ENCODE peak calls at places on chromosome 19, in seven cellular contexts. H is mammary epithelial cell, Z is hepatocyte, T is PC-9, M is astrocyte, B is fibroblast of lung, D is K562. G is an unnamed sample. For H3K9me3, the result is how much of the 10 kb centered on the place peaks cover.

GRCh38 chr19:42422576-42423461 is 4.4 kb downstream of the LIPE start:
- DNase-seq in H (peak), Z (peak), T (peak), M (no peak), B (no peak), D (no peak), G (no peak)

GRCh38 chr19:46733693-46734240 is 12.1 kb upstream of the FKRP start:
- DNase-seq in H (no peak), Z (no peak), T (peak), M (no peak), B (no peak), D (no peak), G (no peak)

GRCh38 chr19:39878398-39878797 is 32.2 kb upstream of the FBL start:
- DNase-seq in H (no peak), Z (no peak), T (no peak), M (no peak), B (no peak), D (no peak), G (no peak)

GRCh38 chr19:30393046-30393445 is 20.9 kb downstream of the ZNF536 start:
- DNase-seq in H (no peak), Z (no peak), T (no peak), M (no peak), B (no peak), D (no peak), G (peak)

GRCh38 chr19:54109651-54110050 is 5.8 kb downstream of the TFPT start:
- DNase-seq in H (no peak), Z (no peak), T (no peak), M (no peak), B (no peak), D (no peak), G (no peak)

GRCh38 chr19:2289714-2290435 is 7.9 kb upstream of the PEAK3 start:
- DNase-seq in H (peak), Z (no peak), T (no peak), M (no peak), B (no peak), D (peak), G (peak)

GRCh38 chr19:35261356-35262100 is 7.2 kb upstream of the USF2 start:
- DNase-seq in H (no peak), Z (no peak), T (no peak), M (no peak), B (no peak), D (no peak), G (no peak)

GRCh38 chr19:10695401-10696398 is 5.5 kb upstream of the QTRT1 start:
- DNase-seq in H (peak), Z (peak), T (peak), M (peak), B (peak), D (peak), G (peak)

GRCh38 chr19:1104452-1105216 is 840 bp downstream of the GPX4 start:
- DNase-seq in H (peak), Z (peak), T (peak), M (peak), B (peak), D (peak), G (peak)

GRCh38 chr19:27753622-27754021 is 1459.3 kb downstream of the UQCRFS1 start:
- DNase-seq in H (no peak), Z (no peak), T (no peak), M (no peak), B (no peak), D (no peak), G (no peak)

GRCh38 chr19:51807111-51807701 is 12.2 kb downstream of the FPR3 start:
- DNase-seq in H (peak), Z (no peak), T (peak), M (no peak), B (no peak), D (peak), G (peak)

GRCh38 chr19:46927106-46927505 is 66.3 kb downstream of the ARHGAP35 start:
- DNase-seq in H (peak), Z (no peak), T (no peak), M (no peak), B (no peak), D (no peak), G (no peak)

GRCh38 chr19:801030-801860 is 4.0 kb downstream of the PTBP1 start:
- DNase-seq in H (peak), Z (no peak), T (no peak), M (no peak), B (peak), D (no peak), G (peak)

GRCh38 chr19:31096930-31097329 is 252.3 kb downstream of the TSHZ3 start:
- DNase-seq in H (no peak), Z (no peak), T (no peak), M (no peak), B (peak), D (no peak), G (no peak)

GRCh38 chr19:58559275-58560006 is 1.0 kb upstream of the UBE2M start:
- DNase-seq in H (peak), Z (peak), T (no peak), M (peak), B (peak), D (peak), G (peak)

GRCh38 chr19:50514346-50515167 is 844 bp upstream of the ASPDH start:
- DNase-seq in H (no peak), Z (no peak), T (no peak), M (no peak), B (no peak), D (no peak), G (no peak)

GRCh38 chr19:43708716-43709115 is 7.2 kb upstream of the IRGC start:
- DNase-seq in H (no peak), Z (no peak), T (no peak), M (no peak), B (no peak), D (peak), G (no peak)

GRCh38 chr19:43705729-43706128 is 10.1 kb upstream of the IRGC start:
- DNase-seq in H (no peak), Z (no peak), T (no peak), M (no peak), B (no peak), D (no peak), G (no peak)

GRCh38 chr19:43704002-43704705 is 11.7 kb upstream of the IRGC start:
- DNase-seq in H (no peak), Z (no peak), T (no peak), M (no peak), B (no peak), D (no peak), G (no peak)

GRCh38 chr19:43711751-43712355 is 4.0 kb upstream of the IRGC start:
- DNase-seq in H (peak), Z (no peak), T (peak), M (no peak), B (no peak), D (no peak), G (no peak)

GRCh38 chr19:43707158-43707712 is 8.6 kb upstream of the IRGC start:
- DNase-seq in H (no peak), Z (no peak), T (no peak), M (no peak), B (no peak), D (no peak), G (no peak)
- TF ChIP-seq EZH2 in H (no peak), Z (no peak), T (no peak), M (no peak), B (no peak), D (no peak), G (no peak)

DNA sequence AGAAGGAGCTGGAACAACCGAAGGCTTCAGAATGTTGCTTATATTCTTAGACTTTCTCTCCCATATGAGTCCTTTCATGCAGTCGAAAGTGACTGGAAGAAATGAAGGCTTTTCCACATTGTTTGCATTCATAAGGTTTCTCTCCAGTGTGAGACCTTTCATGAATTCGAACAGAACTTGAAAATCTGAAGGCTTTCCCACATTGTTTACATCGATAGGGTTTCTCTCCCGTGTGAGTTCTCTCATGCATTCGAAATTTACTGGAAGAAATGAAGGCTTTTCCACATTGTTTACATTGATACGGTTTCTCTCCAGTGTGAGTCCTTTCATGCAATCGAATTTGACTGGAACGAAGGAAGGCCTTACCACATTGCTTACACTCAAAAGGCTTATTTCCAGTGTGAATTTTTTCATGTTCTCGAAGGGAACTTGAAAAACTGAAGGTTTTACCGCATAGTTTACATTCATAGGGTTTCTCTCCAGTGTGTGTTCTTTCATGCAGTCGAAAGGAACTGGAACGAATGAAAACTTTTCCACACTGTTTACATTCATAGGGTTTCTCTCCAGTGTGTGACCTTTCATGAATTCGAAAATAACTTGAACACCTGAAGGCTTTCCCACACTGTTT is 21.5 kb downstream of the ZNF14 start:
- DNase-seq in H (no peak), Z (no peak), T (no peak), M (no peak), B (no peak), D (no peak), G (no peak)
- H3K9me3 ChIP-seq in H (half or more), Z (half or more), T (half or more), M (half or more), B (under half), D (under half), G (under half)

GRCh38 chr19:18789883-18790565 is 1.1 kb downstream of the COMP start:
- DNase-seq in H (no peak), Z (peak), T (no peak), M (no peak), B (no peak), D (peak), G (peak)
- TF ChIP-seq EZH2 in H (no peak), Z (no peak), T (no peak), M (no peak), B (no peak), D (no peak), G (peak)

GRCh38 chr19:9668544-9668943 is 6.4 kb downstream of the ZNF562 start:
- DNase-seq in H (no peak), Z (no peak), T (no peak), M (no peak), B (no peak), D (no peak), G (no peak)
- H3K9me3 ChIP-seq in H (half or more), Z (under half), T (half or more), M (under half), B (under half), D (under half), G (under half)

GRCh38 chr19:13297023-13297422 is 146.8 kb downstream of the IER2 start:
- DNase-seq in H (no peak), Z (no peak), T (no peak), M (no peak), B (no peak), D (no peak), G (peak)

GRCh38 chr19:13299838-13300237 is 149.6 kb downstream of the IER2 start:
- DNase-seq in H (no peak), Z (no peak), T (no peak), M (no peak), B (no peak), D (no peak), G (no peak)

GRCh38 chr19:13301627-13302334 is 151.6 kb downstream of the IER2 start:
- DNase-seq in H (no peak), Z (no peak), T (no peak), M (no peak), B (no peak), D (no peak), G (no peak)

GRCh38 chr19:13300421-13301030 is 150.3 kb downstream of the IER2 start:
- DNase-seq in H (no peak), Z (no peak), T (no peak), M (no peak), B (no peak), D (no peak), G (no peak)

GRCh38 chr19:13298565-13299481 is 148.6 kb downstream of the IER2 start:
- DNase-seq in H (no peak), Z (no peak), T (no peak), M (no peak), B (no peak), D (no peak), G (no peak)
- TF ChIP-seq EZH2 in H (no peak), Z (no peak), T (no peak), M (peak), B (no peak), D (no peak), G (no peak)

DNA sequence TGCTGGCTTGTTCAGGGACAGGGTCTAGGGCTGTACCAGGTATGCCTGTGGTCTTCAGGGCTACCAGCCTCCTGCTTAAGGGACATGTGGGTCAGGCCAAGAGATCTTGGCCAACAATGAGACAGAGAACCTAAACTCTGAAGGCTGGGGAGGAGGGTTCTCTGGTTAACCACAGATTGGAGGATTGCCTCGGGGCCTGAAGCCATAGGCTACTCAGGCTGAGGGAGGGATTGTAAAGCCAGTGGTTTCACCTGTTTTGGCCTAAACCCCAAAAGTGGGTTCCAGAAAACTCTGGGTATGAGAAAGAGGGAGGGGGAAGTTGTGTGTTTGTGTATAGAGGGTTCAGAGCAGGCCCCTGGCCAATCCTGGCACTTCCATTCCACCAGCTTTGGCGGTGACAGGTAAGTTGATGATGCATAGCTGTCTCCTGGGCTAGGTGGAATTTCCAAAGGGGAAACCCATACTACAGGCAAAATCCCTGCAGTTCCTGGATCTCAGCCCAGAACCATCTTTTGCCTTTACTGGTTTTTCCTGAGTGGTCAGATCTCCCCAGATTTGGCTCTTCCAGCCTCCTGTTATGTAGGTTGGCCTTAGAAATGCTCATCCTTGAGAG is 13.5 kb upstream of the CCDC97 start:
- DNase-seq in H (peak), Z (no peak), T (peak), M (no peak), B (no peak), D (no peak), G (no peak)
- H3K9me3 ChIP-seq in H (under half), Z (under half), T (under half), M (under half), B (under half), D (under half), G (under half)

GRCh38 chr19:45391346-45391745 is 13.5 kb downstream of the PPP1R13L start:
- DNase-seq in H (peak), Z (no peak), T (no peak), M (no peak), B (no peak), D (peak), G (peak)

GRCh38 chr19:45382426-45382825 is 12.1 kb upstream of the ERCC2 start:
- DNase-seq in H (no peak), Z (no peak), T (no peak), M (no peak), B (no peak), D (no peak), G (no peak)

GRCh38 chr19:45380107-45380506 is 9.7 kb upstream of the ERCC2 start:
- DNase-seq in H (no peak), Z (no peak), T (no peak), M (no peak), B (no peak), D (no peak), G (no peak)

GRCh38 chr19:45385392-45386221 is 15.2 kb upstream of the ERCC2 start:
- DNase-seq in H (no peak), Z (no peak), T (no peak), M (no peak), B (no peak), D (no peak), G (peak)
- TF ChIP-seq EZH2 in H (no peak), Z (no peak), T (no peak), M (no peak), B (no peak), D (no peak), G (no peak)

DNA sequence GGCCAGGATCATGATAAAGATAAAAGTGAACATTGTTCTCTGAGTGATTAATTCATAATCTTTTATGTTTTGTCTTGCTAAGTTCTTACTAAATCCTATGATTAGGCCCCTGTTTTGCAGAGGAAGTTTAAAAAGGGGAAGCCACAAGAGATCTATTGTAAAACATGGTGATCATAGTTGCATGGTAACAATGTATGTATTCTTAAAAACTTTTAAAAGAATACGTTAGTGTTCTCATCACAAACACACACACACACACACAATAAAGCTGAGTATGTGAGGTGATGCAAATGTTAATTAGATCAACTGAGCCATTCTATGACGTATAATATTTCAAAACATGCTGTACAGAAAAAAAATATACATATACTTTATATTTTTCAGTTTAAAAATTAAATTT is 51.2 kb downstream of the MBD3L2B start:
- DNase-seq in H (no peak), Z (no peak), T (no peak), M (no peak), B (no peak), D (no peak), G (no peak)
- H3K9me3 ChIP-seq in H (under half), Z (under half), T (under half), M (under half), B (under half), D (under half), G (under half)

GRCh38 chr19:49363265-49364082 is at the start of gene DKKL1:
- DNase-seq in H (peak), Z (peak), T (peak), M (peak), B (peak), D (peak), G (peak)
- TF ChIP-seq EZH2 in H (no peak), Z (no peak), T (no peak), M (no peak), B (no peak), D (no peak), G (no peak)